ENCODE peak calls at places on chromosomes 11 and 22, in four cellular contexts. A, F, P and J are unnamed samples.

GRCh38 chr22:33832558-33833151 is 87.6 kb downstream of the LARGE1 start:
- DNase-seq in A (peak; percentile 54), F (no peak), P (no peak), J (no peak)

GRCh38 chr11:100903284-100903683 is 216.2 kb downstream of the ARHGAP42 start:
- DNase-seq in P (no peak), A (no peak), F (no peak), J (no peak)

GRCh38 chr11:111137846-111138245 is 107.7 kb upstream of the POU2AF2 start:
- DNase-seq in P (no peak), A (no peak), F (no peak), J (no peak)

GRCh38 chr22:33657670-33658069 is 262.6 kb downstream of the LARGE1 start:
- DNase-seq in A (no peak), P (no peak), F (no peak), J (no peak)

GRCh38 chr22:46578824-46579561 is 41.2 kb upstream of the GRAMD4 start:
- DNase-seq in A (peak; percentile 75), P (no peak), F (no peak), J (no peak)

GRCh38 chr11:118194835-118195627 is 18.6 kb upstream of the SCN2B start:
- DNase-seq in A (peak; percentile 90), F (no peak), P (no peak), J (peak; percentile 38)

GRCh38 chr11:134452026-134452848 is 40.2 kb upstream of the B3GAT1 start:
- DNase-seq in F (no peak), A (no peak), P (no peak), J (no peak)

GRCh38 chr11:112291191-112291590 is 30.5 kb upstream of the PLET1 start:
- DNase-seq in A (no peak), P (no peak), F (no peak), J (no peak)

GRCh38 chr11:63504933-63505586 is 824 bp upstream of the LGALS12 start:
- DNase-seq in F (no peak), A (no peak), P (no peak), J (no peak)

GRCh38 chr11:2777871-2778629 is 78.3 kb upstream of the KCNQ1OT1 start:
- DNase-seq in P (no peak), F (no peak), A (peak; percentile 26), J (no peak)

GRCh38 chr11:78783301-78783700 is 208.6 kb upstream of the NARS2 start:
- DNase-seq in F (no peak), P (no peak), A (no peak), J (no peak)

GRCh38 chr11:47467372-47467771 is 18.4 kb upstream of the RAPSN start:
- DNase-seq in P (no peak), F (no peak), A (no peak), J (no peak)

GRCh38 chr11:22828373-22828772 is 1.2 kb downstream of the SVIP start:
- DNase-seq in F (no peak), A (no peak), P (no peak), J (no peak)

GRCh38 chr11:113998574-113998973 is 23.7 kb downstream of the HTR3A start:
- DNase-seq in A (no peak), F (no peak), P (no peak), J (no peak)

GRCh38 chr11:22780914-22781593 is 48.5 kb downstream of the SVIP start:
- DNase-seq in A (no peak), F (no peak), P (no peak), J (no peak)

GRCh38 chr22:30871391-30872281 is 96.9 kb downstream of the MORC2 start:
- DNase-seq in P (no peak), A (no peak), F (no peak), J (no peak)

GRCh38 chr11:125330462-125331325 is 165.4 kb downstream of the FEZ1 start:
- DNase-seq in F (no peak), A (no peak), P (no peak), J (no peak)

GRCh38 chr11:8800498-8801110 is 110.4 kb upstream of the AKIP1 start:
- DNase-seq in P (no peak), A (no peak), F (no peak), J (no peak)

GRCh38 chr22:32052259-32052658 is 9.2 kb downstream of the SLC5A1 start:
- DNase-seq in A (no peak), F (no peak), P (no peak), J (no peak)

GRCh38 chr11:2674681-2675131 is 25.1 kb downstream of the KCNQ1OT1 start:
- DNase-seq in A (peak; percentile 24), P (no peak), F (no peak), J (no peak)

GRCh38 chr11:113014262-113014661 is 53.0 kb downstream of the NCAM1 start:
- DNase-seq in P (no peak), A (no peak), F (no peak), J (no peak)

GRCh38 chr11:102244681-102245409 is 72.4 kb upstream of the BIRC3 start:
- DNase-seq in A (no peak), P (no peak), F (no peak), J (no peak)

GRCh38 chr11:26621147-26621546 is 49.1 kb upstream of the MUC15 start:
- DNase-seq in P (no peak), A (no peak), F (no peak), J (no peak)

GRCh38 chr22:23068096-23068831 is 2.1 kb upstream of the GNAZ start:
- DNase-seq in P (no peak), A (no peak), F (no peak), J (no peak)

GRCh38 chr22:30305906-30306628 is 16.8 kb upstream of the CASTOR1 start:
- DNase-seq in P (no peak), F (no peak), A (no peak), J (no peak)

GRCh38 chr22:24141586-24141985 is 39.7 kb upstream of the SUSD2 start:
- DNase-seq in A (no peak), P (no peak), F (no peak), J (no peak)

GRCh38 chr11:83303358-83303757 is 17.2 kb upstream of the CCDC90B start:
- DNase-seq in P (no peak), F (no peak), A (no peak), J (no peak)

GRCh38 chr11:111574373-111575230 is 27.6 kb upstream of the SIK2 start:
- DNase-seq in A (no peak), P (no peak), F (no peak), J (no peak)

GRCh38 chr11:61392991-61393595 is 706 bp downstream of the TMEM216 start:
- DNase-seq in A (no peak), P (no peak), F (no peak), J (no peak)

GRCh38 chr11:69647761-69648497 is 7.0 kb downstream of the CCND1 start:
- DNase-seq in A (no peak), F (no peak), P (no peak), J (no peak)

GRCh38 chr22:21866821-21867527 is 471 bp downstream of the MAPK1 start:
- DNase-seq in A (peak; percentile 52), P (no peak), F (no peak), J (no peak)